ENCODE peak calls at places on chromosomes 13 and 19, in six cellular contexts. One of them, this sample, is unnamed.

GRCh38 chr19:13842294-13843103 is 34.4 kb upstream of the NANOS3 start:
- DNase-seq in NCI-H1092: no peak
- DNase-seq in left lung: peak
- DNase-seq in stimulated activated CD8-positive, alpha-beta memory T cell treated with anti-CD3 and anti-CD28 coated beads, Interleukin-7, amount 100 ng/mL, for 24 hours: no peak
- DNase-seq in ACHN: peak
- DNase-seq in iPS DF 6.9: no peak
- DNase-seq in this sample: no peak

GRCh38 chr13:34765446-34766180 is 176.5 kb upstream of the NBEA start:
- DNase-seq in iPS DF 6.9: no peak
- DNase-seq in stimulated activated CD8-positive, alpha-beta memory T cell treated with anti-CD3 and anti-CD28 coated beads, Interleukin-7, amount 100 ng/mL, for 24 hours: no peak
- DNase-seq in left lung: no peak
- DNase-seq in NCI-H1092: no peak
- DNase-seq in ACHN: no peak
- DNase-seq in this sample: no peak

GRCh38 chr19:5305163-5305562 is 35.4 kb downstream of the PTPRS start:
- DNase-seq in left lung: no peak
- DNase-seq in ACHN: no peak
- DNase-seq in NCI-H1092: no peak
- DNase-seq in stimulated activated CD8-positive, alpha-beta memory T cell treated with anti-CD3 and anti-CD28 coated beads, Interleukin-7, amount 100 ng/mL, for 24 hours: no peak
- DNase-seq in iPS DF 6.9: no peak
- DNase-seq in this sample: no peak

GRCh38 chr13:40120781-40121180 is 465.3 kb downstream of the COG6 start:
- DNase-seq in ACHN: no peak
- DNase-seq in left lung: no peak
- DNase-seq in stimulated activated CD8-positive, alpha-beta memory T cell treated with anti-CD3 and anti-CD28 coated beads, Interleukin-7, amount 100 ng/mL, for 24 hours: no peak
- DNase-seq in iPS DF 6.9: no peak
- DNase-seq in NCI-H1092: no peak
- DNase-seq in this sample: no peak

GRCh38 chr19:6378036-6378435 is 2.3 kb upstream of the PSPN start:
- DNase-seq in stimulated activated CD8-positive, alpha-beta memory T cell treated with anti-CD3 and anti-CD28 coated beads, Interleukin-7, amount 100 ng/mL, for 24 hours: no peak
- DNase-seq in ACHN: peak
- DNase-seq in iPS DF 6.9: no peak
- DNase-seq in NCI-H1092: no peak
- DNase-seq in left lung: no peak
- DNase-seq in this sample: no peak

GRCh38 chr19:22616659-22617058 is 17.5 kb upstream of the ZNF492 start:
- DNase-seq in left lung: no peak
- DNase-seq in iPS DF 6.9: no peak
- DNase-seq in NCI-H1092: no peak
- DNase-seq in ACHN: no peak
- DNase-seq in stimulated activated CD8-positive, alpha-beta memory T cell treated with anti-CD3 and anti-CD28 coated beads, Interleukin-7, amount 100 ng/mL, for 24 hours: no peak
- DNase-seq in this sample: no peak

GRCh38 chr13:46184277-46184699 is 2.3 kb upstream of the LCP1 start:
- DNase-seq in NCI-H1092: no peak
- DNase-seq in left lung: peak
- DNase-seq in iPS DF 6.9: peak
- DNase-seq in ACHN: peak
- DNase-seq in stimulated activated CD8-positive, alpha-beta memory T cell treated with anti-CD3 and anti-CD28 coated beads, Interleukin-7, amount 100 ng/mL, for 24 hours: peak
- DNase-seq in this sample: no peak

GRCh38 chr19:35703343-35703742 is 1.0 kb upstream of the ZBTB32 start:
- DNase-seq in NCI-H1092: no peak
- DNase-seq in iPS DF 6.9: no peak
- DNase-seq in left lung: no peak
- DNase-seq in stimulated activated CD8-positive, alpha-beta memory T cell treated with anti-CD3 and anti-CD28 coated beads, Interleukin-7, amount 100 ng/mL, for 24 hours: no peak
- DNase-seq in ACHN: no peak
- DNase-seq in this sample: no peak

GRCh38 chr19:53172892-53173291 is 14.0 kb upstream of the ZNF347 start:
- DNase-seq in stimulated activated CD8-positive, alpha-beta memory T cell treated with anti-CD3 and anti-CD28 coated beads, Interleukin-7, amount 100 ng/mL, for 24 hours: no peak
- DNase-seq in left lung: no peak
- DNase-seq in ACHN: no peak
- DNase-seq in iPS DF 6.9: no peak
- DNase-seq in NCI-H1092: no peak
- DNase-seq in this sample: no peak

GRCh38 chr19:38801359-38802095 is 11.2 kb downstream of the LGALS4 start:
- DNase-seq in ACHN: no peak
- DNase-seq in left lung: no peak
- DNase-seq in NCI-H1092: no peak
- DNase-seq in iPS DF 6.9: no peak
- DNase-seq in stimulated activated CD8-positive, alpha-beta memory T cell treated with anti-CD3 and anti-CD28 coated beads, Interleukin-7, amount 100 ng/mL, for 24 hours: no peak
- DNase-seq in this sample: no peak

GRCh38 chr13:43787518-43787891 is 733 bp upstream of the ENOX1 start:
- DNase-seq in ACHN: no peak
- DNase-seq in iPS DF 6.9: no peak
- DNase-seq in left lung: no peak
- DNase-seq in NCI-H1092: no peak
- DNase-seq in stimulated activated CD8-positive, alpha-beta memory T cell treated with anti-CD3 and anti-CD28 coated beads, Interleukin-7, amount 100 ng/mL, for 24 hours: no peak
- DNase-seq in this sample: no peak

GRCh38 chr19:57701625-57702024 is 7.4 kb downstream of the ZNF154 start:
- DNase-seq in ACHN: no peak
- DNase-seq in NCI-H1092: no peak
- DNase-seq in iPS DF 6.9: no peak
- DNase-seq in left lung: no peak
- DNase-seq in stimulated activated CD8-positive, alpha-beta memory T cell treated with anti-CD3 and anti-CD28 coated beads, Interleukin-7, amount 100 ng/mL, for 24 hours: no peak
- DNase-seq in this sample: no peak

GRCh38 chr19:42086188-42086736 is 10.3 kb downstream of the ZNF574 start:
- DNase-seq in ACHN: no peak
- DNase-seq in NCI-H1092: no peak
- DNase-seq in stimulated activated CD8-positive, alpha-beta memory T cell treated with anti-CD3 and anti-CD28 coated beads, Interleukin-7, amount 100 ng/mL, for 24 hours: no peak
- DNase-seq in left lung: no peak
- DNase-seq in iPS DF 6.9: no peak
- DNase-seq in this sample: no peak

GRCh38 chr19:7500811-7501450 is 12.1 kb upstream of the PEX11G start:
- DNase-seq in ACHN: no peak
- DNase-seq in left lung: peak
- DNase-seq in iPS DF 6.9: peak
- DNase-seq in stimulated activated CD8-positive, alpha-beta memory T cell treated with anti-CD3 and anti-CD28 coated beads, Interleukin-7, amount 100 ng/mL, for 24 hours: peak
- DNase-seq in NCI-H1092: peak
- DNase-seq in this sample: no peak

GRCh38 chr13:45040173-45040572 is 50.8 kb downstream of the GPALPP1 start:
- DNase-seq in iPS DF 6.9: no peak
- DNase-seq in stimulated activated CD8-positive, alpha-beta memory T cell treated with anti-CD3 and anti-CD28 coated beads, Interleukin-7, amount 100 ng/mL, for 24 hours: no peak
- DNase-seq in left lung: no peak
- DNase-seq in NCI-H1092: no peak
- DNase-seq in ACHN: no peak
- DNase-seq in this sample: no peak

GRCh38 chr13:44368062-44368591 is 5.5 kb upstream of the SERP2 start:
- DNase-seq in left lung: no peak
- DNase-seq in NCI-H1092: no peak
- DNase-seq in iPS DF 6.9: no peak
- DNase-seq in ACHN: no peak
- DNase-seq in stimulated activated CD8-positive, alpha-beta memory T cell treated with anti-CD3 and anti-CD28 coated beads, Interleukin-7, amount 100 ng/mL, for 24 hours: no peak
- DNase-seq in this sample: no peak

GRCh38 chr13:98652721-98653470 is 76.0 kb upstream of the STK24 start:
- DNase-seq in left lung: no peak
- DNase-seq in iPS DF 6.9: no peak
- DNase-seq in NCI-H1092: no peak
- DNase-seq in stimulated activated CD8-positive, alpha-beta memory T cell treated with anti-CD3 and anti-CD28 coated beads, Interleukin-7, amount 100 ng/mL, for 24 hours: no peak
- DNase-seq in ACHN: no peak
- DNase-seq in this sample: no peak

GRCh38 chr13:51620165-51620983 is 36.1 kb downstream of the WDFY2 start:
- DNase-seq in stimulated activated CD8-positive, alpha-beta memory T cell treated with anti-CD3 and anti-CD28 coated beads, Interleukin-7, amount 100 ng/mL, for 24 hours: no peak
- DNase-seq in ACHN: no peak
- DNase-seq in NCI-H1092: no peak
- DNase-seq in left lung: no peak
- DNase-seq in iPS DF 6.9: no peak
- DNase-seq in this sample: no peak

GRCh38 chr19:50555033-50555432 is 13.2 kb downstream of the LRRC4B start:
- DNase-seq in left lung: no peak
- DNase-seq in iPS DF 6.9: no peak
- DNase-seq in ACHN: no peak
- DNase-seq in NCI-H1092: no peak
- DNase-seq in stimulated activated CD8-positive, alpha-beta memory T cell treated with anti-CD3 and anti-CD28 coated beads, Interleukin-7, amount 100 ng/mL, for 24 hours: no peak
- DNase-seq in this sample: no peak

GRCh38 chr19:34274827-34275625 is 20.7 kb downstream of the GARRE1 start:
- DNase-seq in left lung: no peak
- DNase-seq in NCI-H1092: no peak
- DNase-seq in stimulated activated CD8-positive, alpha-beta memory T cell treated with anti-CD3 and anti-CD28 coated beads, Interleukin-7, amount 100 ng/mL, for 24 hours: no peak
- DNase-seq in ACHN: no peak
- DNase-seq in iPS DF 6.9: no peak
- DNase-seq in this sample: no peak

GRCh38 chr13:65600702-65601101 is 1629.4 kb downstream of the PCDH9 start:
- DNase-seq in NCI-H1092: no peak
- DNase-seq in ACHN: no peak
- DNase-seq in stimulated activated CD8-positive, alpha-beta memory T cell treated with anti-CD3 and anti-CD28 coated beads, Interleukin-7, amount 100 ng/mL, for 24 hours: no peak
- DNase-seq in iPS DF 6.9: no peak
- DNase-seq in left lung: no peak
- DNase-seq in this sample: no peak

GRCh38 chr13:103810026-103810425 is 743.8 kb upstream of the SLC10A2 start:
- DNase-seq in stimulated activated CD8-positive, alpha-beta memory T cell treated with anti-CD3 and anti-CD28 coated beads, Interleukin-7, amount 100 ng/mL, for 24 hours: no peak
- DNase-seq in left lung: no peak
- DNase-seq in NCI-H1092: no peak
- DNase-seq in iPS DF 6.9: no peak
- DNase-seq in ACHN: no peak
- DNase-seq in this sample: no peak

GRCh38 chr13:107873908-107874307 is 341.4 kb downstream of the LIG4 start:
- DNase-seq in stimulated activated CD8-positive, alpha-beta memory T cell treated with anti-CD3 and anti-CD28 coated beads, Interleukin-7, amount 100 ng/mL, for 24 hours: no peak
- DNase-seq in ACHN: no peak
- DNase-seq in left lung: no peak
- DNase-seq in NCI-H1092: no peak
- DNase-seq in iPS DF 6.9: no peak
- DNase-seq in this sample: no peak

GRCh38 chr13:77535448-77535847 is at the start of gene SCEL:
- DNase-seq in iPS DF 6.9: no peak
- DNase-seq in stimulated activated CD8-positive, alpha-beta memory T cell treated with anti-CD3 and anti-CD28 coated beads, Interleukin-7, amount 100 ng/mL, for 24 hours: no peak
- DNase-seq in NCI-H1092: no peak
- DNase-seq in left lung: no peak
- DNase-seq in ACHN: no peak
- DNase-seq in this sample: no peak

GRCh38 chr19:13036366-13036976 is 41.2 kb downstream of the NFIX start:
- DNase-seq in left lung: peak
- DNase-seq in NCI-H1092: peak
- DNase-seq in ACHN: peak
- DNase-seq in stimulated activated CD8-positive, alpha-beta memory T cell treated with anti-CD3 and anti-CD28 coated beads, Interleukin-7, amount 100 ng/mL, for 24 hours: no peak
- DNase-seq in iPS DF 6.9: no peak
- DNase-seq in this sample: no peak

GRCh38 chr19:17026706-17027427 is at the start of gene CPAMD8:
- DNase-seq in NCI-H1092: no peak
- DNase-seq in left lung: peak
- DNase-seq in stimulated activated CD8-positive, alpha-beta memory T cell treated with anti-CD3 and anti-CD28 coated beads, Interleukin-7, amount 100 ng/mL, for 24 hours: no peak
- DNase-seq in ACHN: no peak
- DNase-seq in iPS DF 6.9: no peak
- DNase-seq in this sample: no peak

GRCh38 chr13:50991624-50992610 is 82.3 kb downstream of the RNASEH2B start:
- DNase-seq in stimulated activated CD8-positive, alpha-beta memory T cell treated with anti-CD3 and anti-CD28 coated beads, Interleukin-7, amount 100 ng/mL, for 24 hours: no peak
- DNase-seq in NCI-H1092: no peak
- DNase-seq in ACHN: no peak
- DNase-seq in left lung: no peak
- DNase-seq in iPS DF 6.9: no peak
- DNase-seq in this sample: no peak

GRCh38 chr19:12939292-12939606 is 840 bp downstream of the CALR start:
- DNase-seq in left lung: no peak
- DNase-seq in stimulated activated CD8-positive, alpha-beta memory T cell treated with anti-CD3 and anti-CD28 coated beads, Interleukin-7, amount 100 ng/mL, for 24 hours: no peak
- DNase-seq in ACHN: no peak
- DNase-seq in NCI-H1092: no peak
- DNase-seq in iPS DF 6.9: no peak
- DNase-seq in this sample: no peak

GRCh38 chr19:22545751-22546150 is 88.4 kb upstream of the ZNF492 start:
- DNase-seq in left lung: no peak
- DNase-seq in iPS DF 6.9: peak
- DNase-seq in NCI-H1092: peak
- DNase-seq in ACHN: peak
- DNase-seq in stimulated activated CD8-positive, alpha-beta memory T cell treated with anti-CD3 and anti-CD28 coated beads, Interleukin-7, amount 100 ng/mL, for 24 hours: no peak
- DNase-seq in this sample: no peak

GRCh38 chr13:90416938-90417337 is 930.5 kb upstream of the MIR17HG start:
- DNase-seq in iPS DF 6.9: no peak
- DNase-seq in NCI-H1092: no peak
- DNase-seq in stimulated activated CD8-positive, alpha-beta memory T cell treated with anti-CD3 and anti-CD28 coated beads, Interleukin-7, amount 100 ng/mL, for 24 hours: no peak
- DNase-seq in left lung: no peak
- DNase-seq in ACHN: no peak
- DNase-seq in this sample: no peak

GRCh38 chr19:13906525-13906904 is 514 bp downstream of the CC2D1A start:
- DNase-seq in ACHN: no peak
- DNase-seq in NCI-H1092: no peak
- DNase-seq in stimulated activated CD8-positive, alpha-beta memory T cell treated with anti-CD3 and anti-CD28 coated beads, Interleukin-7, amount 100 ng/mL, for 24 hours: no peak
- DNase-seq in iPS DF 6.9: no peak
- DNase-seq in left lung: peak
- DNase-seq in this sample: no peak

GRCh38 chr19:23415561-23416191 is 20.4 kb upstream of the ZNF91 start:
- DNase-seq in iPS DF 6.9: peak
- DNase-seq in ACHN: no peak
- DNase-seq in stimulated activated CD8-positive, alpha-beta memory T cell treated with anti-CD3 and anti-CD28 coated beads, Interleukin-7, amount 100 ng/mL, for 24 hours: no peak
- DNase-seq in NCI-H1092: no peak
- DNase-seq in left lung: peak
- DNase-seq in this sample: peak

This sample was measured in iPS DF 19.7.